ENCODE peak calls at places on chromosomes 7 and 10, in six cellular contexts. O is H1, Y is A549, Q is IMR-90, A is GM12892, S is HCT116. D is an unnamed sample.

GRCh38 chr7:35477609-35478008 is 217.3 kb downstream of the HERPUD2 start:
- DNase-seq in O (no peak), S (no peak), Q (no peak), A (no peak), Y (no peak), D (no peak)

GRCh38 chr10:4131407-4132215 is 346.6 kb upstream of the KLF6 start:
- DNase-seq in Q (peak), S (no peak), A (no peak), O (no peak), Y (no peak), D (no peak)

GRCh38 chr10:114045071-114045737 is 1.5 kb downstream of the ADRB1 start:
- DNase-seq in A (no peak), O (no peak), Y (no peak), Q (no peak), S (no peak), D (no peak)

GRCh38 chr10:89091501-89091900 is 100.9 kb downstream of the FAS start:
- DNase-seq in S (no peak), O (no peak), Q (peak), A (no peak), Y (no peak), D (no peak)

GRCh38 chr10:84224411-84225028 is 824 bp downstream of the LRIT2 start:
- DNase-seq in O (no peak), S (no peak), A (no peak), Q (no peak), Y (no peak), D (no peak)

GRCh38 chr10:47406870-47407648 is 23.0 kb upstream of the ZNF488 start:
- DNase-seq in S (peak), O (peak), A (no peak), Y (peak), Q (peak), D (no peak)

GRCh38 chr10:45425628-45426563 is 51.9 kb downstream of the ALOX5 start:
- DNase-seq in A (no peak), S (peak), Q (no peak), Y (peak), O (no peak), D (no peak)

GRCh38 chr7:130149575-130150139 is 55.5 kb downstream of the TMEM209 start:
- DNase-seq in S (no peak), Y (no peak), A (no peak), Q (no peak), O (no peak), D (no peak)

GRCh38 chr7:98378210-98378819 is 22.6 kb downstream of the BAIAP2L1 start:
- DNase-seq in Q (no peak), S (no peak), O (no peak), A (no peak), Y (no peak), D (no peak)

GRCh38 chr10:128099901-128100300 is 26.3 kb downstream of the MKI67 start:
- DNase-seq in Q (no peak), A (no peak), S (no peak), Y (no peak), O (no peak), D (no peak)

GRCh38 chr10:42783181-42783549 is 570 bp downstream of the BMS1 start:
- DNase-seq in Y (peak), Q (peak), A (no peak), S (no peak), O (no peak), D (no peak)

GRCh38 chr7:39084344-39084743 is 106.6 kb downstream of the POU6F2 start:
- DNase-seq in S (no peak), O (no peak), Q (no peak), Y (no peak), A (no peak), D (no peak)

GRCh38 chr10:110081914-110082313 is 74.1 kb downstream of the ADD3 start:
- DNase-seq in S (no peak), Q (no peak), A (no peak), O (no peak), Y (peak), D (no peak)
- TF ChIP-seq POLR2A in S (no peak), Q (no peak), A (no peak), O (no peak), Y (no peak), D (no peak)

GRCh38 chr10:71219918-71220688 is 7.7 kb downstream of the UNC5B start:
- DNase-seq in A (no peak), S (no peak), Y (no peak), O (no peak), Q (no peak), D (no peak)
- TF ChIP-seq POLR2A in A (no peak), S (no peak), Y (no peak), O (no peak), Q (no peak), D (no peak)

GRCh38 chr7:128458956-128459355 is 3.3 kb downstream of the HILPDA start:
- DNase-seq in O (no peak), S (no peak), Y (no peak), Q (no peak), A (no peak), D (no peak)

GRCh38 chr7:128453836-128454804 is 1.6 kb upstream of the HILPDA start:
- DNase-seq in S (no peak), Y (no peak), O (no peak), Q (peak), A (no peak), D (peak)

GRCh38 chr7:128452552-128452951 is 3.1 kb upstream of the HILPDA start:
- DNase-seq in A (no peak), O (no peak), Q (no peak), S (no peak), Y (no peak), D (no peak)

GRCh38 chr7:128454808-128455555 is 696 bp upstream of the HILPDA start:
- DNase-seq in Q (peak), Y (no peak), S (no peak), O (no peak), A (no peak), D (no peak)

DNA sequence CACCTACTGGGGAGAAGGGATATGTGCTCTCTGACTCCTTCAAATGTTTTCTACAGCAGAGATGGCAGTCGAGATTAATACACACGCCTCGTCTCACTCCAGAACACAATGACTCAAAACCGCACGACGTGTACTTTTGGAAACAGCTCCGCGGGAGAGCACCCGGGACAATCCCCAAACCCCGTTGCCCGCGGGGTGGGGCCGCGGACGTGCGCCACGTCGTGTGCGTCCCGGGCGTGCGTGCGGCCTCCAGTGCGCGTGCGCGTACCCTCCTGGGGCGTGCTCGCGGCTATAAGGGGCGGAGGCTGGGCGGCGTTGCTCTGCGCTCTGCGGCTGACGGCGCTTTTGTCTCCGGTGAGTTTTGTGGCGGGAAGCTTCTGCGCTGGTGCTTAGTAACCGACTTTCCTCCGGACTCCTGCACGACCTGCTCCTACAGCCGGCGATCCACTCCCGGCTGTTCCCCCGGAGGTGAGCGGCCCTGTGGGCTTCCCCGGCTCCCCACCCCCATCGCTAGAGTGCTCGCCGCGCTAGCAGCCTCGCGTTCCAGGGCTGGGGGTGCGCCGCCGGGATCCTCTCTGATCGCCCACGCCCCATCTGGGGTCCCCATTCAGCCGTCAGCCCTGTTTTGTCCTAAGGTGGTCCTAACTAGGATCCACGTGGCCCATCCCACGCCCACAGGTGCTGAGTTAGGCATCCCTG is at the start of gene HILPDA:
- DNase-seq in O (no peak), S (peak), Q (peak), A (peak), Y (peak), D (peak)
- TF ChIP-seq POLR2A in O (peak), S (peak), Q (peak), A (peak), Y (peak), D (peak)

GRCh38 chr10:122878799-122879338 is 512 bp downstream of the FAM24B start:
- DNase-seq in O (no peak), Q (no peak), S (no peak), A (no peak), Y (peak), D (no peak)

GRCh38 chr10:122882798-122883197 is 3.4 kb upstream of the FAM24B start:
- DNase-seq in A (no peak), O (no peak), Q (no peak), S (no peak), Y (no peak), D (no peak)

GRCh38 chr10:122876493-122876855 is 2.9 kb downstream of the FAM24B start:
- DNase-seq in S (no peak), A (no peak), O (no peak), Y (no peak), Q (no peak), D (no peak)

GRCh38 chr10:122877264-122877663 is 2.1 kb downstream of the FAM24B start:
- DNase-seq in Q (no peak), S (no peak), A (no peak), O (no peak), Y (no peak), D (no peak)

GRCh38 chr10:122879339-122880273 is at the start of gene FAM24B:
- DNase-seq in O (no peak), A (peak), Y (peak), S (peak), Q (peak), D (peak)
- TF ChIP-seq POLR2A in O (no peak), A (peak), Y (peak), S (no peak), Q (no peak), D (no peak)

DNA sequence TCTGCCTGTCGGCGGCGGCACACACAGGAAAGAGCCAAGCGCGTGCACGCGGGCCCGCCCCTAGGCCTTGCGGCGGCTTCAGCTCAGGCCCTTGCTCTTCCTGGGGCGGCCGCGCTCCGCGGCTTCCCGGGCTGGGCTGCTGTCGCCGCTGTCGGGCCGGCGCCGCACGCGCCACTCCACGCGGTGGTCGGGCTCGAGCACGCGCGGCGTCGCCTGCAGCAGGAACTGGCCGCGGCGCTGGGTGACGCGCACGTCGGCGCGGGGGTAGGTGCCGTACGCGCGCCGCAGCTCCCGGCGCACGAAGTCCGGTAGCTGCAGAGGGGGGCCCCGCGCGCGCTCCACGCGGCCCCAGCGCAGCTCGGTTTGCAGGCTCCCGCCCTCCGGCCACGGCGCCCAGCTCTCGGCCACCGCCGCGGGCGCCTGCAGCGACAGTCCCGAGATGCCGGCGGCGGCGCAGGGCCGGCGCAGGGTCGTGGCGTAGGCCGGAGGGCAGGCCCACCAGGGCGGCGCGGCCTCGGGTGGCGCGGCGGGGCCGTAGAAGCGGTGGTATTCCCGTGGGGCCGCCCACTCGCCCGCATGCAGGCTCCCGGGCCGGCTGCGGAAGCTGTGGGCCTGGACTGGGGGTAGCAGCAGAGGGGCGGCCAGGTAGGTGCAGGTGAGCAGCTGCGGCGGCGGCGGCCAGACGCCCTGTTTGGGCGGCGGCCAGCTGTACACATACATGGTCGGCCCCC is 804 bp downstream of the C10orf95 start:
- DNase-seq in A (peak), Y (peak), O (no peak), S (peak), Q (peak), D (peak)
- TF ChIP-seq POLR2A in A (peak), Y (peak), O (no peak), S (peak), Q (no peak), D (peak)

GRCh38 chr10:37582237-37582636 is 275.2 kb downstream of the ZNF248 start:
- DNase-seq in S (no peak), A (no peak), Y (no peak), O (no peak), Q (no peak), D (no peak)

GRCh38 chr10:37588299-37588698 is 269.1 kb downstream of the ZNF248 start:
- DNase-seq in S (no peak), Y (no peak), Q (no peak), O (no peak), A (no peak), D (no peak)

DNA sequence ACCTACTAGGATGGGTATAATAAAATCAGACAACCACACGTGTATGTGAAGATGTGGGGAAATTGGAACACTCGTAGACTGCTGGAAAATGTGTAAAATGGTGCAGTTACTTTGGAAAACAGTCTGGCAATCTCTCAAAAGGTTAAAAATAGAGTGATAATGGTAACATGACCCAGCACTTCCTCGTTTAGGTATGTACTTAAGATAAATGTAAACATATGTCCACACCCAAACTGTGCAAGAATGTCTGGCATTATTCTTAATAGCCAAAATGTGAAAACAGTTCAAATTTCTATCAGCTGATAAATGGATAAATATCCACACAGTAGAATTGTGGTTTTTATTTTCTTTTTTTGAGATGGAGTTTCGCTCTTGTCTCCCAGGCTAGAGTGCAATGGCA is 272.8 kb downstream of the ZNF248 start:
- DNase-seq in Q (no peak), S (no peak), A (no peak), O (no peak), Y (no peak), D (no peak)
- TF ChIP-seq POLR2A in Q (no peak), S (no peak), A (no peak), O (no peak), Y (no peak), D (no peak)